ENCODE peak calls at places on chromosomes 4 and X, in nine cellular contexts. U, X, P, C, F, R, E, B and G are unnamed samples.

GRCh38 chrX:72545990-72546389 is 26.7 kb downstream of the HDAC8 start:
- DNase-seq in P (no peak), C (peak), B (no peak), E (no peak), F (no peak), X (no peak), U (no peak), R (no peak), G (no peak)

GRCh38 chr4:40281099-40281498 is 54.0 kb upstream of the CHRNA9 start:
- DNase-seq in B (no peak), E (no peak), U (no peak), X (no peak), F (no peak), P (no peak), C (no peak), R (no peak), G (no peak)

GRCh38 chrX:123803331-123803983 is 56.4 kb upstream of the XIAP start:
- DNase-seq in B (no peak), P (no peak), U (no peak), F (peak), R (no peak), C (peak), X (peak), E (peak), G (no peak)

GRCh38 chrX:120310861-120311631 is at the start of gene TMEM255A:
- DNase-seq in R (no peak), U (no peak), X (no peak), E (peak), P (no peak), B (no peak), C (peak), F (peak), G (no peak)

GRCh38 chrX:7985568-7985967 is 58.4 kb upstream of the PNPLA4 start:
- DNase-seq in R (no peak), F (no peak), P (no peak), C (peak), X (no peak), B (no peak), E (no peak), U (no peak), G (no peak)

GRCh38 chrX:10208953-10209352 is 52.2 kb downstream of the CLCN4 start:
- DNase-seq in P (no peak), F (no peak), X (no peak), E (no peak), U (no peak), B (no peak), R (no peak), C (no peak), G (no peak)

GRCh38 chr4:184269879-184270430 is 52.3 kb upstream of the ENPP6 start:
- DNase-seq in U (no peak), F (no peak), R (no peak), B (no peak), C (no peak), E (no peak), P (no peak), X (no peak), G (no peak)

GRCh38 chr4:189021831-189022230 is 882.6 kb downstream of the TRIML1 start:
- DNase-seq in C (peak), F (no peak), P (no peak), E (no peak), X (no peak), B (no peak), U (no peak), R (no peak), G (no peak)